ENCODE peak calls at places on chromosomes 11 and 22, in six cellular contexts. F is A549, U is lower lobe of right lung, T is body of pancreas, K is colonic mucosa, P is adrenal gland. Q is an unnamed sample.

GRCh38 chr11:14423633-14424032 is 64.7 kb upstream of the RRAS2 start:
- DNase-seq in K (no peak), P (no peak), U (no peak), T (no peak), F (no peak), Q (no peak)

GRCh38 chr11:35484435-35484834 is 41.0 kb downstream of the PAMR1 start:
- DNase-seq in F (no peak), U (no peak), P (no peak), K (no peak), T (no peak), Q (no peak)

GRCh38 chr11:70928854-70929598 is 323.4 kb downstream of the SHANK2 start:
- DNase-seq in P (no peak), K (no peak), U (no peak), T (no peak), F (no peak), Q (no peak)

GRCh38 chr11:71988050-71988449 is 10.7 kb upstream of the IL18BP start:
- DNase-seq in P (peak), K (no peak), F (no peak), T (no peak), U (no peak), Q (no peak)

GRCh38 chr22:32619614-32620426 is 145.2 kb downstream of the FBXO7 start:
- DNase-seq in P (peak), U (no peak), K (no peak), T (peak), F (peak), Q (no peak)

GRCh38 chr11:33530824-33531223 is 169.8 kb downstream of the C11orf91 start:
- DNase-seq in K (no peak), P (no peak), F (no peak), U (no peak), T (no peak), Q (no peak)

GRCh38 chr11:123190504-123190903 is 4.5 kb downstream of the CLMP start:
- DNase-seq in T (no peak), U (no peak), F (no peak), K (no peak), P (no peak), Q (no peak)

GRCh38 chr11:118304809-118305248 is 299 bp downstream of the CD3E start:
- DNase-seq in K (no peak), U (no peak), T (no peak), F (no peak), P (no peak), Q (no peak)

GRCh38 chr22:37516456-37516855 is 2.8 kb downstream of the CARD10 start:
- DNase-seq in P (no peak), T (no peak), F (no peak), K (no peak), U (no peak), Q (no peak)

GRCh38 chr11:429931-430456 is 11.8 kb downstream of the ANO9 start:
- DNase-seq in U (peak), T (no peak), K (no peak), P (no peak), F (peak), Q (no peak)

GRCh38 chr11:113991170-113991569 is 16.3 kb downstream of the HTR3A start:
- DNase-seq in F (no peak), U (no peak), P (peak), K (no peak), T (no peak), Q (no peak)

GRCh38 chr11:1223346-1224108 is 661 bp downstream of the MUC5B start:
- DNase-seq in U (peak), K (peak), T (peak), P (no peak), F (peak), Q (no peak)

GRCh38 chr11:114034956-114035355 is 24.6 kb upstream of the ZBTB16 start:
- DNase-seq in T (no peak), U (no peak), K (no peak), F (no peak), P (no peak), Q (no peak)

GRCh38 chr22:19178659-19179471 is at the start of gene SLC25A1:
- DNase-seq in T (peak), F (peak), P (peak), K (peak), U (peak), Q (no peak)

GRCh38 chr11:57484141-57484710 is 23.9 kb downstream of the RTN4RL2 start:
- DNase-seq in F (no peak), K (no peak), U (no peak), T (no peak), P (no peak), Q (no peak)

GRCh38 chr22:32801436-32802290 is at the start of gene TIMP3:
- DNase-seq in T (peak), U (peak), P (peak), K (peak), F (peak), Q (peak)

GRCh38 chr11:133829566-133829965 is 15.7 kb downstream of the SPATA19 start:
- DNase-seq in K (no peak), U (no peak), P (no peak), F (no peak), T (no peak), Q (no peak)

GRCh38 chr11:133828861-133829260 is 16.5 kb downstream of the SPATA19 start:
- DNase-seq in U (no peak), P (no peak), K (no peak), T (no peak), F (no peak), Q (no peak)

GRCh38 chr11:133833101-133833898 is 12.0 kb downstream of the SPATA19 start:
- DNase-seq in P (no peak), K (no peak), F (no peak), U (no peak), T (no peak), Q (no peak)

GRCh38 chr11:133832096-133833081 is 12.9 kb downstream of the SPATA19 start:
- DNase-seq in K (no peak), F (no peak), P (no peak), U (no peak), T (no peak), Q (no peak)

DNA sequence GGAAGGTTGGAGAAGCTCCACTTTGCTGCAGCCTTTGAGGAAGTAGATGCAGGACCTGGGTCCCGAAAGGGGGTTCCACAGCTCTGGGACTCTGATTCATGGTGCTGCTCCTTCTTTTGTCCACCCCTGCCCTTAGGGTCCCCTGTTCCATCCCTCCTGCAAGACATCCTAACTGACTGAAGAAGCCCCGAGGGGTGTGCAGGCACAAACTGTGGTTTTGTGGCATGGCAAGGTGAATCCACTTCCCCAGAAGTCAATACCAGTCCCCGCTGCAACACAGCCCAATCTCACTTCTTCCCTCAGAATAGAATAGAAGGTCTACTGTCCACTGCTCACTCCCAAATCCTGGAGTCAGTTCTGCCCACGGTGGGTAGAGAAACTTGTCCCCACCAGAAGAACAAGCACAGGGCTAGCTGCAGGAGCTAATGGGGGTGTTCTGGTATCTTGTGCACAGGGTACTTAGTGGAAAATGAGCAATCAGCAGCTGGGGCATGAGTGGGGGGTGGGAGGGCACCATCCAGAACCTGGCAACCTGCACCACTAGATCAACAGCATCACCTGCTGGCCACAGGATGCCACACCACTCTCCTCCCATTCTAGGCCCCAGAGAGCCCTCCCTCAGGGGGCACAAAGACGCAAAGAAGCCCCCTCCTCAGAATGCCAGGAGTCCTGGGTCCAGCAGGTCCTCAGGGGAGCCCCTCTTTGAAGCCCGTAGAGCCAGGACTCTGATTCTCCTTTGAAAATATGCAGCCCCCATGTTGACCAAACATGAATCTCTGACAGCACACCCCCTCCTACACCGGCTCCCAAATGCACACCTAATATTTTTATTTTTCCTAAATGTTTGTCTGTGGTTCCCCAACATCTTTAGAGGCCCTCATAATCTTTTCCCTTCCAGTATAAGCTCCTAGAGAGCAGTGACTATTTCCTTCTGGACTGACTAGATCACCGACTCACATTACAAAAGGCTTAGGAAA is 14.1 kb downstream of the SPATA19 start:
- DNase-seq in P (no peak), T (no peak), F (no peak), U (no peak), K (no peak), Q (no peak)
- TF ChIP-seq CTCF in P (no peak), T (no peak), F (no peak), U (peak), K (no peak), Q (peak)

DNA sequence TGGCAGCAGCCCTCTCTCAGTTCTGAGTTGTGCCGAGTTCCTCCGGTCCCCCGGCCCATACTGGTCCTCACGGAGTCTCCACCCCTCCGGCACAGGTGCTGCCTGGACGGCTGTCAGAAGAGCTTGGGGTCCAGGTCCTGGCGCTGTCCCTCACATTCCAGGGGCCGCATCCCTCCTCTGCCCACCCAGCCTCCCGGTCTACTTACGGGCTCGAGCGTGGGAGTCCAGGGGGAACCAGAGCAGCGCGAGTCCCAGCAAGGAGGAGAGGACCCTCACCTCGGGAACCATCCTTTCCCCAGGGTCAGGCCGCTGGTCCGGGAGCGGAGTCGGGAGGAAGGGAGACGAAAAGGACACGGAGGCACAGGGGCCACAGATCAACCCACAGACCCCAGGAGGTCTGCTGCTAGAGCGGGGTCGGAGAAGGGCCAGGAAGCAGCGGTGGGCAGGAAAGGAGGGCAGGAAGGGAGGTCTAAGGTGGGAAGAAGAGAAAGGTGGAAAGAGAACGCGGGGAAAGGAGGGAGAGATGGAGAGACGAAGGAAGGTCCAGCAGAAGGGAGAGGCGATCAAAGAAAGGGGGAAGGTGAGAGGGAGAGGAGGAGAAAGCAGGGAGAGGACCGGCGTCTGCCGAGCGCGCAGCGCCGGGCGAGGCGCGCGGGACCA is 495 bp downstream of the CHRDL2 start:
- DNase-seq in K (no peak), T (no peak), P (no peak), U (no peak), F (no peak), Q (no peak)
- H3K4me3 ChIP-seq in K (no peak), T (no peak), P (no peak), U (no peak), F (peak), Q (no peak)

GRCh38 chr22:28935140-28935539 is 51.8 kb downstream of the ZNRF3 start:
- DNase-seq in P (no peak), F (no peak), T (no peak), K (no peak), U (no peak), Q (no peak)
- TF ChIP-seq CTCF in P (no peak), F (no peak), T (no peak), K (no peak), U (no peak), Q (no peak)

DNA sequence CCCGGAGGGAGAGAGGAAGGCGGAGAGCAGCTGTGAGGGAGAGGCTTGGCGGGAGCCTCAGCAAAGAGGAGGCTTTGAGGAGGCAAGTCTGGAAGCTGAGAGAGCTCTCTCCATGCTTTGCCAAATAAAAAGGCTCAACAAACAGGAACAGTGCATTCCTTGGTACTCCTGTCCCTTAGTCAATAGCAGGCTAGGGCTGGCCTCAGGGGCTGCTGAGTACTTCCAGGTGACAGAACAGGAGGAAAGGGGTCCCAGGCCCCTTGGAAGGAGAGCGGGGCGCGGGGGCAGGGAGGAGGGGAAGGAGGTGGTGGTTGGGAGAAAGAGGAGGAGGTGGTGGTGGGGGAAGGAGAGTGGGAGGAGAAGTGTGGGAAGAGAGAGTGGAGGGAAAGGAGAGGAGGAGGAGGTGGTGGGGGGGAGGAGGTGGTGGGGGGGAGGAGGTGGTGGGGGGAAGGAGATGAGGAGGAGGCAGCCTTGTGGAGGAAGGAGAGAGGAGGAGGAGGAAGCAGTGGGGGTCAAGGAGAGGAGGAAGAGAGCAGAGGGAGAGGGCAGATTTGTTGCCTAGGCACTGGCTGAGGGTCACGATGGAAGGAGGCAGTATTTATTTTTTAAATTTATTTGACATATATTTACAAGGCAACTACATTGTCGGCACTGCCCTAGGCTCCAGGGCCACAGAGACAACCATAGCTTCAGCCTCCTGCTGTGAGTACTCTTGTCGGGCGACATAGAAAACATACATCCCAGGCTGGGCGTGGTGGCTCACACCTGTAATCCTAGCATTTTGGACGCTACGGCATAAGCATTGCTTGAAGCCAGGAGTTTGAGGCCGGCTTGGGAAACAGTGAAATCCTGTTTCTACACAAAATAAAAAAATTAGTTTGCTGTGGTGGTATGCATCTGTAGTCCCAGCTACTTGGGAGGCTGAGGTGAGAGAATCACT is 74.2 kb upstream of the ZBED5 start:
- DNase-seq in T (no peak), F (peak), P (no peak), U (peak), K (peak), Q (no peak)
- H3K4me3 ChIP-seq in T (peak), F (peak), P (no peak), U (peak), K (peak), Q (peak)

GRCh38 chr22:17562906-17563870 is at the start of gene SLC25A18:
- DNase-seq in T (peak), K (no peak), P (peak), F (no peak), U (no peak), Q (no peak)
- TF ChIP-seq CTCF in T (no peak), K (no peak), P (no peak), F (no peak), U (no peak), Q (peak)

GRCh38 chr11:16946477-16947282 is 67.5 kb downstream of the PLEKHA7 start:
- DNase-seq in P (no peak), T (no peak), U (no peak), F (no peak), K (no peak), Q (no peak)
- H3K4me3 ChIP-seq in P (no peak), T (no peak), U (no peak), F (no peak), K (no peak), Q (no peak)

GRCh38 chr11:96054870-96055705 is 131.2 kb upstream of the MTMR2 start:
- DNase-seq in P (no peak), U (no peak), F (peak), K (no peak), T (no peak), Q (peak)
- TF ChIP-seq CTCF in P (peak), U (peak), F (peak), K (peak), T (peak), Q (peak)

GRCh38 chr22:49964493-49965290 is 4.1 kb downstream of the PIM3 start:
- DNase-seq in K (peak), U (peak), P (peak), F (no peak), T (peak), Q (no peak)
- H3K4me3 ChIP-seq in K (peak), U (peak), P (no peak), F (no peak), T (no peak), Q (no peak)